ENCODE peak calls at places on chromosomes 4 and X, in five cellular contexts. N is GM12878, V is K562, O is SK-N-SH, A is HepG2. L is an unnamed sample.

GRCh38 chrX:154758696-154759095 is 4.0 kb upstream of the DKC1 start:
- DNase-seq in A (no peak), O (no peak), N (no peak), V (no peak), L (no peak)

GRCh38 chr4:23022032-23022431 is 329.3 kb downstream of the GBA3 start:
- DNase-seq in A (no peak), N (no peak), O (no peak), V (no peak), L (peak; percentile 20)

GRCh38 chr4:155299103-155299502 is 77.7 kb downstream of the MAP9 start:
- DNase-seq in A (no peak), N (no peak), V (no peak), O (no peak), L (no peak)

GRCh38 chr4:26692014-26692726 is 108.3 kb downstream of the TBC1D19 start:
- DNase-seq in N (no peak), O (no peak), A (no peak), V (peak; percentile 42), L (no peak)

GRCh38 chr4:139795915-139796314 is 130.3 kb downstream of the MGST2 start:
- DNase-seq in O (no peak), V (no peak), N (no peak), A (no peak), L (no peak)

GRCh38 chr4:102552781-102553180 is 51.6 kb downstream of the NFKB1 start:
- DNase-seq in N (no peak), V (no peak), O (no peak), A (no peak), L (no peak)

GRCh38 chr4:3115637-3116300 is 41.3 kb downstream of the HTT start:
- DNase-seq in O (no peak), A (no peak), V (no peak), N (no peak), L (no peak)

GRCh38 chr4:46270986-46271596 is 118.8 kb downstream of the GABRA2 start:
- DNase-seq in V (peak; percentile 11), N (peak; percentile 4), O (peak; percentile 4), A (peak; percentile 17), L (no peak)

DNA sequence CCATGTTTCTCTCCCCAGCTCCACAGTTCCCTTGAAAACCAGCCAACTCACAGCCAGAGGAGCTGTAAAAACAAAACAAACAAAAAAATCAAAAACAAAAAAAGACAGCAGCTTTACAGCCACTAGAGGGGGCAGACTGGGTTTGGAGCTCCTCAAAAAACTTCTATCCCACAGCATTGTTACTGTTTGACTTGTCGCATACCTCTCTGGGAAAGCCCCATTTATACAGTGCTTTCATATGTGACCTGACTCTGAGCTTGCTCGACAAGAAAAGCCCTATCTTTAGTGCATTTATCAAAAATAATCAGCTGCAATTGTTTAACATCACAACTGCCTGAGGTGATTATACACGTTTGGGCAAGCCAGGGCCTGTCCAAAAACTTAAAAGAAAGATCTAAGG is 21.6 kb downstream of the TSPAN6 start:
- DNase-seq in N (peak; percentile 32), A (peak; percentile 57), O (peak; percentile 37), V (no peak), L (peak; percentile 13)
- TF ChIP-seq REST in N (no peak), A (no peak), O (no peak), V (no peak), L (no peak)

DNA sequence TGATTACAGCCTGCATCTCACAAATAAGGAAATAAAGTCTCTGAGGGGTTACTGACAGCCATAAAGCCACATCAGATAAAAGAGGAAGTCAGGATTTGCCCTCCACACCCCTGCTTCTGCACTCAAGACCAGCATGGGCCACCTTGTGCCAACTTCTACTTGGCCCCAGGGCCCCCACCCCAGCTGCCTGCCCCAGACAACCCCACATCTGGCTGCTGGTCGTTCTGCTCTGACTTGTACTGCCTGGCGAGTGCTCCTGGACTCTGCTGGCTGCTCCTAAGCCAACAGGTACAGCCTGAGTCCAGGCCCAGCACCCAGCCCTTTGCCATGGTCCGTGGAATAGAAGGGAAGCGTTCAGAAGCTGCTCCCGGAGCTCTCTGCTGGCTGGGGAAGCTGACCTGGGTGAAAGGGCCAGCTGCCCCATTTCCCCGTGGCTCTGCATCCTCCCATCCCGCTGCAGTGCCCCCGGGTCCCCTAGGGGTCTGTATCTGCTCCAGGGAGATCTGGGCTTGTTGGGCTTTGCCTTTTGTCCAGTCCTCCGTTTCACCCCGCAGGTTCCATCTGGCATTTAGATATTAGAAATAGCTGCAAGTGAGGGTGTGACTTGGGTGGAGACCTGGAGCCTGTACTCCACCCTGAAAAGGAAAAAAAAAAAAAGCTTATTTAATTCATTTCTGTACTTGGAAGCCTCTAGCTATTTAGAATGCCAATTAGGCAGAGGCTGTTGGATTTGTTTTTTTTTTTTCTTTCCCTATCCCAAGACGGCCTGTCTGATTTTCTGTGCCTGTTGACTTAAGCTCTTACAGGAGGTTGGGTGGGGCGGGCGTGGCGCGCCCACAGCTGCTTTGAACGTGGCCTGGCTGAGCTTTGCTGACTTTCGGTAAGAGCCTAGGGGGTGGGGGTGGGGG is 194.7 kb downstream of the PTTG2 start:
- DNase-seq in A (no peak), N (no peak), O (no peak), V (no peak), L (peak; percentile 80)
- TF ChIP-seq USF2 in A (no peak), N (no peak), O (no peak), V (no peak), L (no peak)

GRCh38 chr4:7068279-7068842 is 497 bp upstream of the GRPEL1 start:
- DNase-seq in V (peak; percentile 98), N (no peak), O (no peak), A (no peak), L (no peak)

GRCh38 chr4:7066006-7066405 is 1.9 kb downstream of the GRPEL1 start:
- DNase-seq in V (no peak), O (no peak), N (no peak), A (no peak), L (no peak)

GRCh38 chr4:7066493-7066892 is 1.4 kb downstream of the GRPEL1 start:
- DNase-seq in A (no peak), O (no peak), N (no peak), V (no peak), L (no peak)

GRCh38 chr4:7067523-7068278 is at the start of gene GRPEL1:
- DNase-seq in A (peak; percentile 99), V (peak; percentile 71), N (peak; percentile 98), O (peak; percentile 99), L (peak; percentile 83)

GRCh38 chr4:7067147-7067522 is 729 bp downstream of the GRPEL1 start:
- DNase-seq in V (no peak), A (peak; percentile 40), N (no peak), O (no peak), L (peak; percentile 12)
- TF ChIP-seq REST in V (no peak), A (no peak), N (no peak), O (no peak), L (no peak)

GRCh38 chr4:183635737-183636136 is 23.2 kb downstream of the RWDD4 start:
- DNase-seq in O (no peak), V (no peak), N (no peak), A (no peak), L (no peak)

GRCh38 chr4:183636488-183636887 is 22.5 kb downstream of the RWDD4 start:
- DNase-seq in O (no peak), V (no peak), A (no peak), N (no peak), L (peak; percentile 36)

GRCh38 chr4:183636923-183637322 is 22.1 kb downstream of the RWDD4 start:
- DNase-seq in O (no peak), A (no peak), V (no peak), N (no peak), L (peak; percentile 24)

GRCh38 chr4:183634086-183634485 is 24.9 kb downstream of the RWDD4 start:
- DNase-seq in V (no peak), N (no peak), A (no peak), O (no peak), L (no peak)

DNA sequence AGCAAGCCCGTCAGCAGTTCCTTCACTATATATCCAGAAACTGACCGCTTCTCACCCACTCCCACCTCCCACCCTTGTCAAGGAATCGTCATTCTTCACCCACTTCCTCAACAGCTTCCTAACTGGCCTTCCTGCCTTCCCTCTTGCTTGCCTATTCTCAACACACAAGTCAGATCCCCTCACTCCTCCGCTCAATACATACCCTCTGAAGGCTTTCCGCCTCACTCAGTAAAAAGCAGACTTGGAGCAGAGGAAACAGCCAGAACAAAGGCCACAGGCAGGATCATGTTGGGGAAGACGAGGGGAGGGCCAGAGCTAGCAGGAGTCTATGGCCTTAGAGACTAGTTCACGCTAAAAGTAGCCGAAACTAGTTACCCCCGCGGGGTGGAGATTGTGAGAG is 23.7 kb downstream of the RWDD4 start:
- DNase-seq in A (no peak), N (no peak), O (no peak), V (no peak), L (no peak)
- TF ChIP-seq USF2 in A (no peak), N (no peak), O (no peak), V (no peak), L (no peak)

DNA sequence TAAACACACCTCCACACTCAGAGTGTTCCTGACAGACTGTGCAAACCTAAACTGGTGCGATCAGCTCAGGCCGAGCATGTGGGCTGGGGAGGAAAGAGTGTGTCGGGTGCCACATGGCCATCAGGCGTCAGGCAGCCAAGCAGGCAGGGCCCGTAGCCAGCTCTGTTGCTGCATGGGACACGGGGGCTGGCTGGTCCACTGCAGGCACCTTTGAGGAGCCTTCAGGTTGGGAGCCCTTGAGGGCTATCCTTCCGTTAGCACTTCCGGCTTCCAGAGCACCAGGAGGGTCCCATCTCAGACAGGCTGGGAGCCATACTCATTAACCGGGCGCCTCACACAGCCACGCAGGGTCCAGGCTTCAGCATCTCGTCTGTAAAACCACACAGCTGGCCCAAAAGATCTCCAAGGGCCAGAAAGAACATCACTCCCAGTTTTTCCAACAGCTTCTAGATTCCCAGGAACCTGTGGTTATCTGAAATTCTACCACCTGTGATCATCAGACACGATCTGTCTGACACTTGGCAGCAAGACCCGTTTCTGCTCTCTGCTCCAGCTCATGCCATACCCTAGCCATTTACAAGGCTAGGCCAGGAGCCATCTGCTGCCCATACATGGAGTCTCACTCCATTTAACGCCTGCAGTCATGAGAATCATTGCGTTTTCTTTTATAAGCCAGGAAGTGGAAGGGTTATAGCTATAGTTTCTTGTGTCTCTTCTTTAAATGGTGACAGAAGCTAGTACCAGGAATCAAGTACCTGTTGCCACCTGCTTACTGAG is 87.5 kb downstream of the NSUN7 start:
- DNase-seq in N (no peak), V (no peak), O (no peak), A (no peak), L (no peak)
- TF ChIP-seq REST in N (no peak), V (no peak), O (no peak), A (no peak), L (no peak)